ENCODE peak calls at places on chromosomes 13 and 19, in four cellular contexts. One of them, this sample, is unnamed.

GRCh38 chr13:32059511-32059984 is 28.0 kb downstream of the FRY start:
- DNase-seq in uterus: no peak
- DNase-seq in stomach: no peak
- DNase-seq in IMR-90: no peak
- DNase-seq in this sample: no peak

GRCh38 chr19:19487077-19488040 is 28.0 kb downstream of the TSSK6 start:
- DNase-seq in uterus: no peak
- DNase-seq in stomach: no peak
- DNase-seq in IMR-90: no peak
- DNase-seq in this sample: no peak

GRCh38 chr13:73059460-73060250 is 850 bp downstream of the KLF5 start:
- DNase-seq in uterus: peak
- DNase-seq in stomach: peak
- DNase-seq in IMR-90: peak
- DNase-seq in this sample: no peak

GRCh38 chr13:40342901-40343300 is 323.5 kb downstream of the FOXO1 start:
- DNase-seq in uterus: no peak
- DNase-seq in stomach: no peak
- DNase-seq in IMR-90: no peak
- DNase-seq in this sample: no peak

GRCh38 chr19:1117654-1118053 is 13.9 kb downstream of the GPX4 start:
- DNase-seq in uterus: no peak
- DNase-seq in stomach: no peak
- DNase-seq in IMR-90: no peak
- DNase-seq in this sample: no peak

GRCh38 chr13:38308736-38309135 is 40.9 kb upstream of the UFM1 start:
- DNase-seq in uterus: no peak
- DNase-seq in stomach: no peak
- DNase-seq in IMR-90: peak
- DNase-seq in this sample: no peak

GRCh38 chr19:48965806-48966540 is 864 bp downstream of the FTL start:
- DNase-seq in uterus: peak
- DNase-seq in stomach: peak
- DNase-seq in IMR-90: peak
- DNase-seq in this sample: peak

GRCh38 chr19:46718157-46718933 is 1.4 kb upstream of the PRKD2 start:
- DNase-seq in uterus: no peak
- DNase-seq in stomach: peak
- DNase-seq in IMR-90: no peak
- DNase-seq in this sample: no peak

GRCh38 chr19:11418518-11419506 is at the start of gene RGL3:
- DNase-seq in uterus: no peak
- DNase-seq in stomach: peak
- DNase-seq in IMR-90: no peak
- DNase-seq in this sample: peak

GRCh38 chr13:87130401-87130800 is 540.8 kb upstream of the SLITRK5 start:
- DNase-seq in uterus: no peak
- DNase-seq in stomach: no peak
- DNase-seq in IMR-90: no peak
- DNase-seq in this sample: no peak

GRCh38 chr13:73970413-73971055 is 163.7 kb downstream of the KLF12 start:
- DNase-seq in uterus: no peak
- DNase-seq in stomach: no peak
- DNase-seq in IMR-90: no peak
- DNase-seq in this sample: no peak

GRCh38 chr13:98697833-98698232 is 54.6 kb downstream of the SLC15A1 start:
- DNase-seq in uterus: no peak
- DNase-seq in stomach: no peak
- DNase-seq in IMR-90: no peak
- DNase-seq in this sample: no peak

GRCh38 chr19:292281-292884 is 1.2 kb upstream of the PLPP2 start:
- DNase-seq in uterus: no peak
- DNase-seq in stomach: peak
- DNase-seq in IMR-90: no peak
- DNase-seq in this sample: peak

GRCh38 chr19:23002690-23003422 is at the start of gene ZNF728:
- DNase-seq in uterus: peak
- DNase-seq in stomach: no peak
- DNase-seq in IMR-90: no peak
- DNase-seq in this sample: no peak

GRCh38 chr19:17236831-17237543 is 8.7 kb downstream of the NR2F6 start:
- DNase-seq in uterus: no peak
- DNase-seq in stomach: no peak
- DNase-seq in IMR-90: no peak
- DNase-seq in this sample: no peak

GRCh38 chr19:17235618-17236413 is 9.8 kb downstream of the OCEL1 start:
- DNase-seq in uterus: peak
- DNase-seq in stomach: peak
- DNase-seq in IMR-90: peak
- DNase-seq in this sample: no peak

GRCh38 chr19:17232258-17232657 is 6.2 kb downstream of the OCEL1 start:
- DNase-seq in uterus: no peak
- DNase-seq in stomach: no peak
- DNase-seq in IMR-90: no peak
- DNase-seq in this sample: no peak

GRCh38 chr19:17236414-17236716 is 9.4 kb downstream of the NR2F6 start:
- DNase-seq in uterus: no peak
- DNase-seq in stomach: no peak
- DNase-seq in IMR-90: no peak
- DNase-seq in this sample: no peak

DNA sequence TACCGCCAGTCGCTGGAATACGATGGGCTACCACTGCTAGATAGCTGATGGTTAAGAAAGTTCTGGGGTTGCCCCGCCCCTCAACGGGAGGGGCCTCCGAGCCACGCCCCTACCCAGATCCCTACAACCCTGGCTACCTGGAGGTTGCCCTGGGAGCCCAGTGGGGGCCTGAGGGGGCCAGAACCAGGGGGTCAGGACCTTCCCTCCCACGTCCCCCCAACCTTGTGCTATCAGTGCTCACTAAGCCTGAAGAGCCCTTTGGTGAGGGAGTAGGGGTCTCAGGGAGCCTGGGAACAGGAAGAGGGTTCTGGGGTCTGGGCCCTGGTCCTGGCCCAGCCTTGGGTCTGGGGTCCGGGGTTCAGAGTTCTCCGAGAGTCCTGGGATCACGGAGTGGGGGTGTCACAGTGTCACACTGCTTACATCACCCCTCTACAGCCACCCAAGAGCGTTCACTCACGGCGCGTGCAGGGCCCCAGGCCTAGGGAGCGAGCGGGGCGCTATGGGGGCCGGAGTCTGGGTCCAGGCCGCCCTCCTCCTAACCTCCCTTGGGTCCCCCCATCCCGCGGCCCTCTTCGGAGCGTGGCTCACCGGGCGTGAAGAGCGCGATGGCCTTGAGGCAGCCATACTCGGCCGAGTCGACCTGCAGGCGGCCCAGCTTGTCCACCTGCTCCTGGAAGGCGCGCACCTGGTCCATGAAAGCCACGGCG is 9.0 kb downstream of the OCEL1 start:
- DNase-seq in uterus: peak
- DNase-seq in stomach: peak
- DNase-seq in IMR-90: peak
- DNase-seq in this sample: no peak
- TF ChIP-seq POLR2A in uterus: no peak
- TF ChIP-seq POLR2A in stomach: no peak
- TF ChIP-seq POLR2A in IMR-90: no peak
- TF ChIP-seq POLR2A in this sample: no peak

GRCh38 chr19:50796634-50797428 is 6.6 kb downstream of the ACP4 start:
- DNase-seq in uterus: no peak
- DNase-seq in stomach: no peak
- DNase-seq in IMR-90: no peak
- DNase-seq in this sample: no peak
- TF ChIP-seq POLR2A in uterus: no peak
- TF ChIP-seq POLR2A in stomach: no peak
- TF ChIP-seq POLR2A in IMR-90: no peak
- TF ChIP-seq POLR2A in this sample: no peak

GRCh38 chr13:30618186-30618937 is 642 bp downstream of the USPL1 start:
- DNase-seq in uterus: no peak
- DNase-seq in stomach: peak
- DNase-seq in IMR-90: no peak
- DNase-seq in this sample: peak

GRCh38 chr13:30617315-30618185 is at the start of gene USPL1:
- DNase-seq in uterus: peak
- DNase-seq in stomach: peak
- DNase-seq in IMR-90: peak
- DNase-seq in this sample: peak

GRCh38 chr13:30616927-30617314 is 799 bp upstream of the USPL1 start:
- DNase-seq in uterus: peak
- DNase-seq in stomach: peak
- DNase-seq in IMR-90: peak
- DNase-seq in this sample: peak

GRCh38 chr13:30618938-30619289 is 1.2 kb downstream of the USPL1 start:
- DNase-seq in uterus: no peak
- DNase-seq in stomach: no peak
- DNase-seq in IMR-90: no peak
- DNase-seq in this sample: no peak

DNA sequence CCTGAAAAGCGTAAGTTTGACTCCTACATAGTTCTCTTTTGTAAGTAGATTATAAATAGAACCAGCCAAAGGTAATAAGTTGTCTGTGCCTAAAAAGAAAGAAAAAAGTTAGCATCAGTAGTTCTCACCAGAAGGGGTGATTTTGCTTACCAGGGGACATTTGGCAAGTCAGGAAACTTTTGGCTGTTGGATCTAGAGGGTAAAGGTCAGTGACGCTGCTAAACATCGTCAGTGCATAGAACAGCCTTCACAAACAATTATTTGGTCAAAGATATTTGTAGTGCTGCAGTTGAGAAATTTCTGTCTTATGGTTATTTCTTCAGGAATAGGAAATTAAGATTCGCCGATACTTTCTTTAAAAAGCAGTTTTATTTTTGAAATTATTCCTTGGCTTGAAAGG is 2.0 kb downstream of the USPL1 start:
- DNase-seq in uterus: no peak
- DNase-seq in stomach: no peak
- DNase-seq in IMR-90: no peak
- DNase-seq in this sample: no peak
- TF ChIP-seq POLR2A in uterus: no peak
- TF ChIP-seq POLR2A in stomach: no peak
- TF ChIP-seq POLR2A in IMR-90: no peak
- TF ChIP-seq POLR2A in this sample: no peak

GRCh38 chr13:77029436-77029835 is 2.5 kb upstream of the FBXL3 start:
- DNase-seq in uterus: no peak
- DNase-seq in stomach: no peak
- DNase-seq in IMR-90: no peak
- DNase-seq in this sample: no peak

GRCh38 chr13:77022341-77022740 is 4.6 kb downstream of the FBXL3 start:
- DNase-seq in uterus: no peak
- DNase-seq in stomach: no peak
- DNase-seq in IMR-90: peak
- DNase-seq in this sample: no peak

GRCh38 chr13:77026255-77026782 is 640 bp downstream of the FBXL3 start:
- DNase-seq in uterus: peak
- DNase-seq in stomach: peak
- DNase-seq in IMR-90: peak
- DNase-seq in this sample: peak

GRCh38 chr13:77028202-77028601 is 1.2 kb upstream of the FBXL3 start:
- DNase-seq in uterus: peak
- DNase-seq in stomach: no peak
- DNase-seq in IMR-90: no peak
- DNase-seq in this sample: no peak

GRCh38 chr13:77026783-77027621 is at the start of gene FBXL3:
- DNase-seq in uterus: peak
- DNase-seq in stomach: peak
- DNase-seq in IMR-90: peak
- DNase-seq in this sample: peak
- TF ChIP-seq POLR2A in uterus: peak
- TF ChIP-seq POLR2A in stomach: no peak
- TF ChIP-seq POLR2A in IMR-90: peak
- TF ChIP-seq POLR2A in this sample: peak

GRCh38 chr13:30443957-30444404 is 21.7 kb downstream of the UBE2L5 start:
- DNase-seq in uterus: no peak
- DNase-seq in stomach: no peak
- DNase-seq in IMR-90: no peak
- DNase-seq in this sample: no peak
- TF ChIP-seq POLR2A in uterus: no peak
- TF ChIP-seq POLR2A in stomach: no peak
- TF ChIP-seq POLR2A in IMR-90: no peak
- TF ChIP-seq POLR2A in this sample: no peak

This sample was measured in lower leg skin.